ENCODE peak calls at places on chromosome 7, in five cellular contexts. One of them, this sample, is unnamed.

GRCh38 chr7:28626629-28627262 is 214.4 kb downstream of the CREB5 start:
- DNase-seq in K562: peak; percentile 56
- DNase-seq in SK-N-SH: peak; percentile 60
- DNase-seq in H1: peak; percentile 21
- DNase-seq in GM12878: no peak
- DNase-seq in this sample: peak; percentile 31

GRCh38 chr7:37354661-37355131 is 94.0 kb downstream of the ELMO1 start:
- DNase-seq in H1: no peak
- DNase-seq in K562: peak; percentile 33
- DNase-seq in SK-N-SH: no peak
- DNase-seq in GM12878: no peak
- DNase-seq in this sample: no peak

GRCh38 chr7:30743371-30744074 is 8.4 kb upstream of the INMT start:
- DNase-seq in GM12878: no peak
- DNase-seq in K562: peak; percentile 47
- DNase-seq in H1: no peak
- DNase-seq in SK-N-SH: peak; percentile 57
- DNase-seq in this sample: peak; percentile 64

GRCh38 chr7:20561466-20561865 is 54.0 kb upstream of the ABCB5 start:
- DNase-seq in H1: no peak
- DNase-seq in K562: no peak
- DNase-seq in GM12878: no peak
- DNase-seq in SK-N-SH: no peak
- DNase-seq in this sample: no peak

GRCh38 chr7:153061913-153062528 is 302.5 kb downstream of the ACTR3B start:
- DNase-seq in H1: peak; percentile 13
- DNase-seq in GM12878: no peak
- DNase-seq in SK-N-SH: no peak
- DNase-seq in K562: peak; percentile 25
- DNase-seq in this sample: peak; percentile 11

GRCh38 chr7:137771679-137772078 is 75.1 kb downstream of the DGKI start:
- DNase-seq in K562: no peak
- DNase-seq in GM12878: no peak
- DNase-seq in SK-N-SH: no peak
- DNase-seq in H1: no peak
- DNase-seq in this sample: no peak

GRCh38 chr7:101112233-101112632 is 14.7 kb upstream of the SERPINE1 start:
- DNase-seq in SK-N-SH: no peak
- DNase-seq in GM12878: no peak
- DNase-seq in K562: no peak
- DNase-seq in H1: no peak
- DNase-seq in this sample: no peak

GRCh38 chr7:105916603-105917002 is 40.2 kb upstream of the ATXN7L1 start:
- DNase-seq in H1: no peak
- DNase-seq in SK-N-SH: no peak
- DNase-seq in K562: no peak
- DNase-seq in GM12878: no peak
- DNase-seq in this sample: no peak

GRCh38 chr7:6558837-6559236 is 7.6 kb upstream of the GRID2IP start:
- DNase-seq in K562: peak; percentile 80
- DNase-seq in GM12878: no peak
- DNase-seq in H1: no peak
- DNase-seq in SK-N-SH: peak; percentile 88
- DNase-seq in this sample: peak; percentile 69
- TF ChIP-seq JUND in K562: peak; percentile 22
- TF ChIP-seq JUND in GM12878: no peak
- TF ChIP-seq JUND in H1: no peak
- TF ChIP-seq JUND in SK-N-SH: no peak
- TF ChIP-seq JUND in this sample: no peak

DNA sequence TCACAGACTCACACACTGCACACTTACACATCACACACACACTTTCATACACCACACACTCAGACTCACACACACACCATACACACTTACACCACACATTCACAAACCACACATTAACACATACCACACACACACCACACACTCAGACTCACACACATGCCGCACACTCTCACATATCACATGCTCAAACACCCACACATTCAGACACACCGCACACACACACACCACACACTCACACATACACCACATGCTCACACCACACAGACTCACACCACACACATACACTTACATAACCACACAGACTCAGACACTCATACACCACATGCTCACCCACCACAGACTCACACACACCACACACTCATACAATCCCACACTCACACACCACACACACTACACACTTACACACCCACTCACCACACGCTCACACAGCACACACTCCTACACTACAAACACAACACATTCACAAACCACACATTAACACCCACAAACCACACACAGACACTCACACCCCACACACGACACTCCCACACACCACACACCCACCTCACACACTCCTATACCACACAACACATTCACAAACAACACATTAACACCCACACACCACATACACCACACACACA is 125.4 kb downstream of the EVX1 start:
- DNase-seq in GM12878: no peak
- DNase-seq in SK-N-SH: no peak
- DNase-seq in K562: no peak
- DNase-seq in H1: no peak
- DNase-seq in this sample: no peak
- TF ChIP-seq JUND in GM12878: no peak
- TF ChIP-seq JUND in SK-N-SH: no peak
- TF ChIP-seq JUND in K562: no peak
- TF ChIP-seq JUND in H1: no peak
- TF ChIP-seq JUND in this sample: no peak

GRCh38 chr7:47502240-47502877 is 79.6 kb downstream of the TNS3 start:
- DNase-seq in K562: no peak
- DNase-seq in SK-N-SH: no peak
- DNase-seq in GM12878: no peak
- DNase-seq in H1: no peak
- DNase-seq in this sample: peak; percentile 34

GRCh38 chr7:47500103-47500563 is 81.8 kb downstream of the TNS3 start:
- DNase-seq in H1: no peak
- DNase-seq in SK-N-SH: no peak
- DNase-seq in K562: no peak
- DNase-seq in GM12878: no peak
- DNase-seq in this sample: no peak

GRCh38 chr7:47498229-47499056 is 83.5 kb downstream of the TNS3 start:
- DNase-seq in GM12878: no peak
- DNase-seq in H1: no peak
- DNase-seq in SK-N-SH: no peak
- DNase-seq in K562: no peak
- DNase-seq in this sample: no peak

GRCh38 chr7:47503283-47503682 is 78.6 kb downstream of the TNS3 start:
- DNase-seq in K562: no peak
- DNase-seq in GM12878: no peak
- DNase-seq in SK-N-SH: no peak
- DNase-seq in H1: no peak
- DNase-seq in this sample: no peak

DNA sequence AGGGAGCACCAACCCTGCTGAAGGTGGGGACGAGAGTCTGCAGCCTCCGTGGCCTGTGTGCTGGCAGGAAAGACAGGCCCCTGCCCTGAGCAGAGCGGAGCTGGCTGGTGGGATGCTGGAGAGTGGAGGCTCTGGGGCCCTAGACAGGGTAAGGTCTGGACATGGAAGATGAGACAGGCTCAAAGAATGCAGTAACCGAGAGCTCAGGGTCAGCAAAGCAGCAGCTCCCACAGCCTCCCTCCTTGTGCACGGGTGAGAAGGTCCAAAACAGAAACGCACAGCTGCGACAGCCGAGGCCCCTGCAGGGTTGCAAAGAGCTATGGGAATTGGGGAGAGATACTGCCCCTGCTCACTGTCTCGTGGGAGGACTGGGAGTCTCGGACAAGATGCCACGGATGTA is 80.5 kb downstream of the TNS3 start:
- DNase-seq in SK-N-SH: no peak
- DNase-seq in H1: no peak
- DNase-seq in K562: no peak
- DNase-seq in GM12878: no peak
- DNase-seq in this sample: no peak
- TF ChIP-seq JUND in SK-N-SH: no peak
- TF ChIP-seq JUND in H1: no peak
- TF ChIP-seq JUND in K562: no peak
- TF ChIP-seq JUND in GM12878: no peak
- TF ChIP-seq JUND in this sample: no peak

GRCh38 chr7:15889501-15889900 is 203.0 kb upstream of the MEOX2 start:
- DNase-seq in SK-N-SH: peak; percentile 6
- DNase-seq in H1: no peak
- DNase-seq in K562: no peak
- DNase-seq in GM12878: no peak
- DNase-seq in this sample: no peak
- TF ChIP-seq JUND in SK-N-SH: no peak
- TF ChIP-seq JUND in H1: no peak
- TF ChIP-seq JUND in K562: no peak
- TF ChIP-seq JUND in GM12878: no peak
- TF ChIP-seq JUND in this sample: no peak

GRCh38 chr7:76314042-76314721 is 11.7 kb downstream of the HSPB1 start:
- DNase-seq in GM12878: peak; percentile 71
- DNase-seq in H1: peak; percentile 95
- DNase-seq in K562: peak; percentile 95
- DNase-seq in SK-N-SH: peak; percentile 97
- DNase-seq in this sample: peak; percentile 96

GRCh38 chr7:76316984-76317781 is 14.7 kb downstream of the HSPB1 start:
- DNase-seq in H1: no peak
- DNase-seq in GM12878: no peak
- DNase-seq in K562: no peak
- DNase-seq in SK-N-SH: no peak
- DNase-seq in this sample: no peak

GRCh38 chr7:76317782-76318487 is 15.5 kb downstream of the HSPB1 start:
- DNase-seq in H1: peak; percentile 98
- DNase-seq in GM12878: peak; percentile 86
- DNase-seq in SK-N-SH: peak; percentile 99
- DNase-seq in K562: peak; percentile 99
- DNase-seq in this sample: peak; percentile 98

GRCh38 chr7:76318488-76319353 is 16.2 kb downstream of the HSPB1 start:
- DNase-seq in GM12878: peak; percentile 64
- DNase-seq in SK-N-SH: peak; percentile 79
- DNase-seq in K562: peak; percentile 81
- DNase-seq in H1: no peak
- DNase-seq in this sample: peak; percentile 79

DNA sequence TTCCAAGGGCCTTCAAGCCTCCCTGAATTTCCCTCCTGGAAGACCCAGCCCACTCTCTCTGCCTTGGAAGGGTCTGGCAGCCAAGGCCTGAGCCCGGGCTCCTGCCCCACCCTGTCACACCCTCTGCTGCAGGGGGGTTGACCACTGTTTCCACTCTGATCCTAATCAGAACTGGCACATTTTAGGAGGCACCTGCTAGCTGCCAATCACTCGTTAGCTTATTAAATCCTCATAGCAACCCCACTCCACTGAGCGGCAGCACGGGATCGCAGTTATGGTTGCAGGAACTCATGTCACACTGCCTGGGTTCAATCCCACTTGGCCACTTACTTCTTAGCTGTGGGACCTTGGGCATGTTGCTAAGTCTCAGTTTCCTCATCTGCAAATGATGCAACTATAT is 12.9 kb downstream of the HSPB1 start:
- DNase-seq in SK-N-SH: no peak
- DNase-seq in K562: no peak
- DNase-seq in GM12878: no peak
- DNase-seq in H1: no peak
- DNase-seq in this sample: peak; percentile 70
- TF ChIP-seq JUND in SK-N-SH: no peak
- TF ChIP-seq JUND in K562: no peak
- TF ChIP-seq JUND in GM12878: no peak
- TF ChIP-seq JUND in H1: no peak
- TF ChIP-seq JUND in this sample: no peak

GRCh38 chr7:135768467-135768866 is 19.9 kb upstream of the FAM180A start:
- DNase-seq in SK-N-SH: no peak
- DNase-seq in H1: no peak
- DNase-seq in GM12878: no peak
- DNase-seq in K562: no peak
- DNase-seq in this sample: no peak

GRCh38 chr7:135769403-135769802 is 20.8 kb upstream of the FAM180A start:
- DNase-seq in GM12878: no peak
- DNase-seq in H1: no peak
- DNase-seq in K562: no peak
- DNase-seq in SK-N-SH: no peak
- DNase-seq in this sample: no peak

GRCh38 chr7:135768990-135769389 is 20.4 kb upstream of the FAM180A start:
- DNase-seq in GM12878: no peak
- DNase-seq in K562: no peak
- DNase-seq in H1: no peak
- DNase-seq in SK-N-SH: no peak
- DNase-seq in this sample: no peak

GRCh38 chr7:135771051-135771450 is 22.4 kb upstream of the FAM180A start:
- DNase-seq in K562: no peak
- DNase-seq in SK-N-SH: no peak
- DNase-seq in GM12878: no peak
- DNase-seq in H1: no peak
- DNase-seq in this sample: no peak

DNA sequence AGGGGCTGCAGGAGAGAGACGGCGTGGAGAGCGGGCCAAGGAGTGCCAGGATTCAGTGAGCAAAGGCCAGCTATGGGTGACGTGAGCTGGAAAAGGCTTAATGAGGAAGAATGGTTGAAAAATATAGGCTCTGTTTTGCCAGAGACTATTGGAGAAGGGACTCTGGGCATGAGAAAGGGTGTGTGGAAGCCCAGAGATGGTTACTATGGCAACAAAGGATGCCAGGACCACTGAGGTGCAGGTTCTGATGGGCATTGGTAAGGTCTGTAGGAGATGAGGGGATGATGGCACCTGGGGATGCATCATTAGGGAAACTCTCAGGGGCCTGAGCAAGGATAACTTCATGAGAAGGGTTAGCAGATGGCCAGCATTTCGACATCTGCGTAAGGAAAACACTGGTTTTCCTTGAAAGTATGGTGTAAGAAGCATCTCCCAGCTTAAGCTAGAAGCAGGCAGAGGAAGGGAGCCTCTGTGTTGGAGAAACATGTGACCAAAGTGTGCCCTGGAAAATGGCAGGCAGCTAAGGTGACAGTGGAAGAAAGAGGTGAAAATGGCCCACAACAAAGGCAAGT is 21.6 kb upstream of the FAM180A start:
- DNase-seq in SK-N-SH: no peak
- DNase-seq in K562: no peak
- DNase-seq in GM12878: no peak
- DNase-seq in H1: no peak
- DNase-seq in this sample: no peak
- TF ChIP-seq JUND in SK-N-SH: no peak
- TF ChIP-seq JUND in K562: no peak
- TF ChIP-seq JUND in GM12878: no peak
- TF ChIP-seq JUND in H1: no peak
- TF ChIP-seq JUND in this sample: no peak

DNA sequence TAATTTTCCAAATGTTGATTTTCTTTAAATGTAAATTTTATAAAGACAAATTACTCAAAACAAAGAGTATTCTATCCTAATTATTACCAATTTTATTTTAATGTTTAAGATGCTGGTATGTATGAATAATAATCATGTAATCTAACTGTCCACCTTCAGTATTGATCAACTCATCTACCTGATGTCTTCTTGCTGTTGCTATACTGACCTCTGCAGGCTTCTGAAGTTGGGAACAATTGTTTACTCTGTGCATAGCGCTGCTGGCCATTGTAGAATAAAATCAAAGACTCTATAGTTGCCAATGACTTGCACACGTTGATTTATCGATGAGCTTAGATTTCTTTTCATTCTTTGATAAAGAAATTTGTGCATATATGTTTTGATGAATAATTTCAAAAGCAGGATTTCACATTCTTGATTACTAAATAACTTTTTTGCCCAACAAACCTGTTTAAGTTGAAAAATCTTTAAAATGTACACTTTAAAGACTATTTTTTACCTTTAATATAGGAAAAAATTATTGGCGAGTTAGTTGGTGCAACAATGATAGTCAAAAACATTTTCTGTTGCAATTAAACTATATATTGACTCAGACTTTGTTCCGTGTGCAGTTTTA is 282.3 kb downstream of the TFEC start:
- DNase-seq in GM12878: no peak
- DNase-seq in K562: no peak
- DNase-seq in SK-N-SH: no peak
- DNase-seq in H1: no peak
- DNase-seq in this sample: no peak
- TF ChIP-seq JUND in GM12878: no peak
- TF ChIP-seq JUND in K562: no peak
- TF ChIP-seq JUND in SK-N-SH: no peak
- TF ChIP-seq JUND in H1: no peak
- TF ChIP-seq JUND in this sample: no peak